ENCODE peak calls at places on chromosome 2, in seven cellular contexts. Q, E, U, V, P, W and B are unnamed samples.

GRCh38 chr2:84939426-84940087 is 31.4 kb upstream of the KCMF1 start:
- DNase-seq in Q (no peak), E (no peak), U (no peak), V (peak), P (no peak), W (no peak), B (peak)

GRCh38 chr2:183035954-183036669 is 2.1 kb downstream of the NCKAP1 start:
- DNase-seq in Q (no peak), E (peak), U (no peak), V (peak), P (no peak), W (no peak), B (peak)

GRCh38 chr2:174145827-174146226 is 102.5 kb downstream of the OLA1 start:
- DNase-seq in Q (no peak), E (peak), U (no peak), V (no peak), P (no peak), W (no peak), B (no peak)

GRCh38 chr2:101105654-101106053 is 45.5 kb downstream of the TBC1D8 start:
- DNase-seq in Q (no peak), E (no peak), U (no peak), V (no peak), P (no peak), W (no peak), B (no peak)

GRCh38 chr2:144132357-144132756 is 387.6 kb downstream of the ZEB2 start:
- DNase-seq in Q (peak), E (peak), U (no peak), V (no peak), P (no peak), W (no peak), B (no peak)

GRCh38 chr2:195495356-195495755 is 161.7 kb upstream of the SLC39A10 start:
- DNase-seq in Q (no peak), E (no peak), U (no peak), V (no peak), P (no peak), W (no peak), B (no peak)

GRCh38 chr2:25331686-25332365 is 9.9 kb downstream of the DNMT3A start:
- DNase-seq in Q (peak), E (peak), U (no peak), V (no peak), P (no peak), W (no peak), B (no peak)

GRCh38 chr2:23489471-23490400 is 104.8 kb downstream of the KLHL29 start:
- DNase-seq in Q (no peak), E (peak), U (no peak), V (no peak), P (no peak), W (no peak), B (no peak)

GRCh38 chr2:239220363-239220762 is 180.5 kb downstream of the HDAC4 start:
- DNase-seq in Q (no peak), E (no peak), U (no peak), V (no peak), P (no peak), W (no peak), B (no peak)

GRCh38 chr2:185108588-185108987 is 510.3 kb downstream of the ZNF804A start:
- DNase-seq in Q (no peak), E (no peak), U (no peak), V (no peak), P (no peak), W (peak), B (no peak)

GRCh38 chr2:20382965-20383800 is 32.5 kb upstream of the PUM2 start:
- DNase-seq in Q (peak), E (peak), U (no peak), V (peak), P (no peak), W (no peak), B (no peak)

GRCh38 chr2:12262681-12263436 is 453.9 kb upstream of the TRIB2 start:
- DNase-seq in Q (peak), E (peak), U (no peak), V (peak), P (no peak), W (no peak), B (no peak)

GRCh38 chr2:15762449-15762848 is 170.8 kb downstream of the DDX1 start:
- DNase-seq in Q (no peak), E (no peak), U (no peak), V (no peak), P (no peak), W (no peak), B (no peak)

GRCh38 chr2:241156997-241157441 is 6.8 kb downstream of the PPP1R7 start:
- DNase-seq in Q (no peak), E (no peak), U (no peak), V (no peak), P (peak), W (no peak), B (no peak)

GRCh38 chr2:240127911-240128607 is 8.0 kb downstream of the COPS9 start:
- DNase-seq in Q (no peak), E (no peak), U (no peak), V (no peak), P (no peak), W (no peak), B (no peak)

GRCh38 chr2:172428841-172429173 is 1.4 kb downstream of the ITGA6 start:
- DNase-seq in Q (no peak), E (no peak), U (no peak), V (no peak), P (no peak), W (peak), B (no peak)

GRCh38 chr2:29215073-29215472 is 99.9 kb downstream of the CLIP4 start:
- DNase-seq in Q (no peak), E (no peak), U (no peak), V (no peak), P (no peak), W (no peak), B (no peak)

GRCh38 chr2:222318026-222318711 is 19.4 kb upstream of the PAX3 start:
- DNase-seq in Q (peak), E (peak), U (no peak), V (peak), P (peak), W (peak), B (peak)

GRCh38 chr2:96952976-96953610 is 33.3 kb downstream of the FAM178B start:
- DNase-seq in Q (peak), E (no peak), U (no peak), V (no peak), P (no peak), W (no peak), B (no peak)

GRCh38 chr2:145332210-145332609 is 812.3 kb upstream of the ZEB2 start:
- DNase-seq in Q (no peak), E (no peak), U (no peak), V (no peak), P (no peak), W (no peak), B (no peak)

GRCh38 chr2:74658516-74658915 is 4.5 kb downstream of the SEMA4F start:
- DNase-seq in Q (peak), E (peak), U (no peak), V (no peak), P (no peak), W (no peak), B (no peak)

GRCh38 chr2:219073413-219074129 is 12.8 kb upstream of the IHH start:
- DNase-seq in Q (peak), E (peak), U (no peak), V (no peak), P (peak), W (peak), B (no peak)

GRCh38 chr2:65539633-65540032 is 107.2 kb upstream of the SPRED2 start:
- DNase-seq in Q (no peak), E (no peak), U (no peak), V (no peak), P (no peak), W (peak), B (no peak)

GRCh38 chr2:200308001-200308400 is 1.5 kb downstream of the SPATS2L start:
- DNase-seq in Q (peak), E (peak), U (no peak), V (no peak), P (no peak), W (no peak), B (no peak)

GRCh38 chr2:179595284-179595683 is 266.1 kb downstream of the ZNF385B start:
- DNase-seq in Q (no peak), E (no peak), U (no peak), V (no peak), P (no peak), W (no peak), B (no peak)